ENCODE peak calls at places on chromosome 10, in nine cellular contexts. F is fibroblast of pulmonary artery, V is AG09309, H is cardiac fibroblast, S is A673, U is breast epithelium, O is upper lobe of right lung, W is Peyer's patch, N is WERI-Rb-1. C is an unnamed sample.

GRCh38 chr10:43042503-43043341 is 34.1 kb upstream of the RET start:
- DNase-seq in F (no peak), O (peak), V (no peak), S (no peak), H (no peak), U (no peak), N (no peak), W (peak), C (no peak)

GRCh38 chr10:86642499-86642898 is 11.8 kb upstream of the OPN4 start:
- DNase-seq in O (no peak), N (no peak), U (no peak), H (peak), W (no peak), S (peak), V (no peak), F (no peak), C (no peak)

GRCh38 chr10:59753267-59753666 is at the start of gene MRLN:
- DNase-seq in H (no peak), F (no peak), O (no peak), N (no peak), V (no peak), U (no peak), W (no peak), S (no peak), C (no peak)

GRCh38 chr10:77401681-77402080 is 235.9 kb downstream of the KCNMA1 start:
- DNase-seq in N (no peak), V (no peak), F (no peak), S (no peak), O (no peak), H (no peak), W (no peak), U (no peak), C (no peak)

GRCh38 chr10:86234553-86235270 is 131.9 kb downstream of the GRID1 start:
- DNase-seq in N (no peak), U (no peak), W (no peak), H (no peak), S (no peak), V (no peak), F (no peak), O (no peak), C (no peak)

GRCh38 chr10:91416339-91416868 is 6.3 kb downstream of the HECTD2 start:
- DNase-seq in H (no peak), N (no peak), F (no peak), W (no peak), U (no peak), O (no peak), S (no peak), V (no peak), C (no peak)

GRCh38 chr10:107417446-107417845 is 252.9 kb upstream of the SORCS1 start:
- DNase-seq in N (no peak), H (peak), S (no peak), U (no peak), V (no peak), F (peak), O (no peak), W (no peak), C (no peak)

GRCh38 chr10:96124230-96125141 is 5.6 kb upstream of the ZNF518A start:
- DNase-seq in H (peak), V (no peak), O (peak), S (peak), W (peak), U (no peak), F (peak), N (peak), C (no peak)

GRCh38 chr10:132788180-132788830 is 2.4 kb upstream of the NKX6-2 start:
- DNase-seq in N (peak), S (no peak), O (no peak), H (peak), F (peak), W (no peak), V (no peak), U (no peak), C (no peak)

GRCh38 chr10:72089618-72090017 is 1.3 kb upstream of the SPOCK2 start:
- DNase-seq in V (no peak), S (no peak), W (peak), N (no peak), U (no peak), H (no peak), F (no peak), O (no peak), C (no peak)

GRCh38 chr10:86773486-86773885 is 17.1 kb downstream of the BMPR1A start:
- DNase-seq in V (no peak), N (no peak), S (no peak), F (no peak), O (no peak), H (no peak), U (no peak), W (no peak), C (no peak)

GRCh38 chr10:112763916-112764520 is 186.0 kb upstream of the TCF7L2 start:
- DNase-seq in V (peak), N (no peak), U (no peak), S (no peak), W (no peak), F (no peak), H (peak), O (no peak), C (peak)

GRCh38 chr10:93995598-93996271 is 2.0 kb downstream of the PLCE1 start:
- DNase-seq in V (no peak), U (no peak), H (peak), S (no peak), N (no peak), O (no peak), W (no peak), F (peak), C (peak)

GRCh38 chr10:28676968-28677888 is at the start of gene BAMBI:
- DNase-seq in S (peak), O (peak), H (peak), V (peak), N (peak), F (peak), W (peak), U (peak), C (peak)

DNA sequence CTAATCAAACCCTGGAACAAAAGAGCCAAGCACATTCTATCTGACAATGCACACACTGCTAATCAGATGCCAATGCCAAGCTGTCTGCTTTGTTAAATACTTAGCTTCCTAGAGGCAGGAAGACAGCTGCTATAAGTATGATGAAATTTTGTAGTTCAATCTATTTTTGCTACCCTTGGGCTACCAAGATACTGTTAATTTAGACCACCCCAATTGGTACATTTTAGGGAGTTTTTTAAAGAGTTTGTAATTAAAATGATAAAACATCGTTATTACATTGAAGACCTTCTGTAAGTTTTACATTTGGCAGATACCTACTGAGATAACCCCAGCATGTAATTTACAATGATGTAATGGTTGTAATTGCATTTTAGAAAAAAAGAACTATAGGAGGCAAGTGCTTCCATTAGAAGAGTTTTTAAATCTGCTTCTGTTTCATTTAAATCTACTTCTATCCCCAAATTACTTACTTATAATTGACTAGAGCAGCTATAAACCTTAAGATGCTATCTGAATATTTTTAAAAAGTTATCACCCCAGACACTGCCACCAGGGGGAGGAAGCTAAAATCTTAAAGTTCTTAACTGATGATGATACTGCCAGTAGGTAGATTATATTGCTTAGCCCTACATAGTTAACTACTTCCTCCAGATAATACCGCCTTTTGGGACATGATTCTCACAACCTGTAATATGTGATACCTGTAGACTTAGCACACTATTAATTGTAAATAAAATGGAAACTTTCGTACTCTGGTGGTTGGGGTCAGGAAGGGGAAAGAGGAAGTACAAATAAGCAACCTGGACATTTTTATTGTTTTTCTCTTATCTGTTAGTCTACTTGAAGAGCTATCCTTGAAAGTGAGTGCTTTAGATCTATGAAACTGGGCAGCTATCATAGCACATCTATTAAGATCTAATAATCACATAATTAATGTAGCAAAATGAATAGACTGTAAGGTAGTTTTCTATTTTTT is 268.8 kb downstream of the ADK start:
- DNase-seq in V (no peak), F (peak), S (peak), N (peak), H (peak), O (no peak), U (no peak), W (peak), C (no peak)
- TF ChIP-seq CTCF in V (peak), F (peak), S (peak), N (no peak), H (peak), O (peak), U (no peak), W (peak), C (peak)

GRCh38 chr10:69630651-69631400 is 779 bp downstream of the FAM241B start:
- DNase-seq in H (no peak), V (no peak), F (no peak), U (no peak), W (no peak), O (no peak), N (no peak), S (no peak), C (no peak)

GRCh38 chr10:69629897-69630650 is at the start of gene FAM241B:
- DNase-seq in N (peak), F (peak), V (no peak), O (peak), W (peak), H (peak), U (peak), S (peak), C (no peak)

GRCh38 chr10:69631566-69631965 is 1.5 kb downstream of the FAM241B start:
- DNase-seq in H (no peak), V (no peak), F (no peak), W (no peak), S (no peak), U (no peak), N (no peak), O (no peak), C (no peak)

GRCh38 chr10:69628876-69629275 is 1.2 kb upstream of the FAM241B start:
- DNase-seq in W (no peak), H (no peak), S (no peak), F (no peak), N (no peak), V (no peak), U (no peak), O (no peak), C (no peak)

GRCh38 chr10:69629519-69629896 is 539 bp upstream of the FAM241B start:
- DNase-seq in S (no peak), V (no peak), W (no peak), H (no peak), U (no peak), O (no peak), N (no peak), F (no peak), C (no peak)
- H3K4me3 ChIP-seq in S (peak), V (no peak), W (peak), H (no peak), U (no peak), O (peak), N (peak), F (no peak), C (peak)

DNA sequence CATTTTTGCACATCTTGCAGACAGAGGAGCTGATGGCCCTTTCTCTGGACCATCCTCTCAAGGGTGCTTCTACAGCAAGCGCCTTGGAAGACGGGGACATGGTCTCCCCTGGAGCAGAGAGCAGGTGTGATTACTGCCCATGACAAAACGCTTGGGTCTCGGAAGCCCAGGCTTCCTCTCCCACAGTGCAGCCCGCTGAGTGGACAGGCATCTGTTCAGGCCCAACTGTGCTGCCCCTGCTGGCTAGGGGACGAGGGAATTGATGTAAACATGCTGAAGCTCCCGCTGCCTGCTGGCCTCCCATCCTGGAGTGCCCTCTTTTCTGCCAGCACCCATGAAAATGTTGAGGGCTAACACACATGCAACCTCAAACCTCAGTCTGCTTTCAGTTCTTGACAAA is 14.3 kb downstream of the IL15RA start:
- DNase-seq in O (no peak), H (no peak), F (no peak), N (no peak), V (no peak), U (peak), W (peak), S (no peak), C (no peak)
- TF ChIP-seq CTCF in O (no peak), H (no peak), F (no peak), N (no peak), V (no peak), U (no peak), W (no peak), S (no peak), C (no peak)

GRCh38 chr10:121574519-121575170 is 23.6 kb downstream of the FGFR2 start:
- DNase-seq in O (no peak), N (no peak), V (no peak), U (no peak), F (no peak), H (no peak), S (no peak), W (no peak), C (no peak)
- H3K4me3 ChIP-seq in O (no peak), N (no peak), V (no peak), U (no peak), F (no peak), H (no peak), S (no peak), W (no peak), C (no peak)

GRCh38 chr10:125226823-125227222 is 66.5 kb upstream of the CTBP2 start:
- DNase-seq in V (no peak), W (no peak), U (no peak), S (no peak), O (no peak), N (no peak), H (no peak), F (no peak), C (no peak)
- TF ChIP-seq CTCF in V (no peak), W (no peak), U (no peak), S (no peak), O (no peak), N (no peak), H (no peak), F (no peak), C (no peak)

DNA sequence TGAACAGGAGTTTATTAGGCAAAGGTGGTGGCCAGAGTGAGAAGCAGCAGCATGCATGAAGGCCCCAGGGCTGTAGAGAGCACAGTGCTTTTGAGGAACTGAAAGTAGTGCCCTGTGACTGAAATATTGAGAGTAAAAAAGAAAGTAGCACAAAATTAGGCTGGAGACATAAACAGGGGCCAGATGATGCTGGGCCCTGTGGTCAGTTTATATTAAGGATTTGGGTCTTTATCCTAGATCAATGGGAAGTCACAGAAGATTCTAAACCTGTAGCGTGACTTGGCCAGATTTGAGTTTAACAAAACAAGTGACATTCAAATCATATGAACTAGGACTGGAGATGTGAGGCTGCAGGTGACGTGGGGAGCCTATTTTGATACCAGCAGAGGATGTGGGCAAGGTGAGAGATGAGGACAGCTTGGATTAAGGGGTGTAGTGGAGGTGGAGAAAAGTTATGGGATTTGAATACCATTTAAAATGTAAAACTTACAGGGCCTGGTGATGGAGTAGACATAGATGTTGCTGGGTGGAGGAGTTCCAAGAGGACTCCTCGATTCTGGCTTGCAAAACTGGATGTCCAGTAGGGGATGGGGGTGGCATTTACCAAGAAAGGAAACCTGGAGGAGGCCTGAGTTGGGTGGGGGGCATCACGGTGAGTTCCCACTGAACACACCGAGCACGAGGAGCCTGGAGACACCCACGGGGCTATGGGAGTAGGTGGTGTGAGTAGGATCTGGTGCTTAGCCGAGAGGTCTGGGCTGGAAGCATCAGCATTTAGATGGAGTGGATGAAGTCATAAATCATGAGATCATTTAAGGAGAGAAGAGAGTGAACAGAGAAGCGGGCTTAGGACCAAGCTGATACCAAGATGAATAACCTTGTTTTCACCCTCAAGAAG is 52.8 kb downstream of the HHEX start:
- DNase-seq in O (no peak), W (peak), H (no peak), S (no peak), V (no peak), N (no peak), U (no peak), F (no peak), C (no peak)
- H3K4me3 ChIP-seq in O (no peak), W (no peak), H (no peak), S (no peak), V (no peak), N (no peak), U (no peak), F (no peak), C (no peak)

GRCh38 chr10:98916751-98917150 is 318.9 kb downstream of the HPSE2 start:
- DNase-seq in W (no peak), N (no peak), O (no peak), F (no peak), S (peak), H (no peak), U (no peak), V (no peak), C (peak)
- TF ChIP-seq CTCF in W (peak), N (peak), O (no peak), F (no peak), S (no peak), H (no peak), U (no peak), V (no peak), C (no peak)

GRCh38 chr10:97277551-97277950 is 14.9 kb downstream of the ARHGAP19 start:
- DNase-seq in H (no peak), U (no peak), O (no peak), S (no peak), N (no peak), W (no peak), F (no peak), V (no peak), C (no peak)
- H3K4me3 ChIP-seq in H (no peak), U (no peak), O (no peak), S (no peak), N (no peak), W (no peak), F (no peak), V (no peak), C (no peak)

GRCh38 chr10:13813540-13813939 is 226.8 kb downstream of the PRPF18 start:
- DNase-seq in U (no peak), W (no peak), F (no peak), N (no peak), S (no peak), V (no peak), O (no peak), H (no peak), C (no peak)

GRCh38 chr10:13812804-13813203 is 226.0 kb downstream of the PRPF18 start:
- DNase-seq in N (no peak), S (no peak), W (no peak), O (no peak), V (no peak), F (no peak), H (no peak), U (no peak), C (no peak)

GRCh38 chr10:13820119-13820518 is 233.4 kb downstream of the PRPF18 start:
- DNase-seq in V (no peak), H (no peak), U (no peak), O (no peak), N (no peak), F (no peak), S (no peak), W (no peak), C (no peak)

GRCh38 chr10:13815766-13816165 is 229.0 kb downstream of the PRPF18 start:
- DNase-seq in O (no peak), F (peak), S (no peak), U (no peak), V (no peak), H (peak), N (no peak), W (no peak), C (peak)

DNA sequence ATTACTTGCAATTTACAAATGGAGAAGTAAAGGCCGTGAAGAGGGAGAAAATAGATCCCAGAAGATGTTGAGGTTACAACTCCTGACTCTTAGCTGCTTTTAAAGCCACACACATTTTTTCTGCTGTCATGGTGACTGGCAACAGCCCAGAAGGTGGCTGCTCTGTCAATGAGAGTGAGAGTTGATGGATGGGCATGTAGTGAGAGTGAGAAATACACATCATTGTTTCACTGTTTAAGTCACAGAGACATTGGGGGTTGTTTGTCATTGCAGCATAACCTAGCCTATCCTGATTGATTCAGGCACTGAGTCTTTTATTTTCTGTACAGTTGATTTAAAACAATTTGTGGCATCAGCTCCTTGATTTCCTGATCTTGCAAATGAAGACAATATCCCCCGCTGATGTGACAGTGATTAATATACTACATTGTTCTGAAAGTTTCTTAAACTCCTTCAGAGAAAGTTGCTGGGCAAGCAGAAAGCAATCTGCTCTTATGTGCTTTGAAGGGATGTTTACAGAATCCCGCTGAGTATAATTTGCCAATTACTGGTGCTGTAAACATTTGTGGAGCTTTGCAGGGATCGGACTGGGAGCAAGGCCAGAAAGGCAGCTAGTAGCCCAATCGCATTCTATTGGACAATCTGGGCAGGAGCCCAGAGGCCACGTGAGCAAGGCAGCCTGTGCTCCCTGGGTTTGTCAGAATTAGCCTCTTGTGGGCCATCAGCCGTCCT is 229.6 kb downstream of the PRPF18 start:
- DNase-seq in W (peak), U (peak), F (peak), N (no peak), S (peak), H (peak), O (peak), V (peak), C (peak)
- TF ChIP-seq CTCF in W (no peak), U (no peak), F (no peak), N (no peak), S (no peak), H (no peak), O (no peak), V (no peak), C (no peak)